ENCODE peak calls at places on chromosomes 3 and 15, in ten cellular contexts. D is NCI-H1092 treated with DMSO at 0.1 percent for 48 hours; T is NCI-H774; G is cardiac muscle cell; R is natural killer cell; F is stimulated activated naive CD8-positive, alpha-beta T cell treated with anti-CD3 and anti-CD28 coated beads, Interleukin-15, amount 100 ng/mL, for 72 hours; K is upper lobe of right lung; C is activated CD4-positive, alpha-beta T cell treated with anti-CD3 and anti-CD28 coated beads, Interleukin-2, amount 50 U/mL, for 24 hours; S is neuronal stem cell; V is nephron progenitor cell. Q is an unnamed sample.

GRCh38 chr3:71446734-71447133 is 136.8 kb downstream of the FOXP1 start:
- DNase-seq in D (no peak), T (no peak), G (no peak), R (no peak), F (no peak), K (no peak), C (no peak), S (no peak), V (no peak), Q (no peak)

GRCh38 chr3:67724434-67724833 is 70.0 kb upstream of the SUCLG2 start:
- DNase-seq in D (no peak), T (no peak), G (no peak), R (no peak), F (no peak), K (no peak), C (no peak), S (no peak), V (no peak), Q (no peak)

GRCh38 chr3:15783361-15783969 is 14.3 kb downstream of the ANKRD28 start:
- DNase-seq in D (no peak), T (no peak), G (peak), R (no peak), F (no peak), K (no peak), C (no peak), S (no peak), V (no peak), Q (no peak)

GRCh38 chr15:45343258-45343860 is 35.0 kb downstream of the GATM start:
- DNase-seq in D (no peak), T (no peak), G (no peak), R (no peak), F (no peak), K (no peak), C (no peak), S (no peak), V (no peak), Q (no peak)

GRCh38 chr3:72244396-72244795 is 459.4 kb upstream of the PROK2 start:
- DNase-seq in D (no peak), T (no peak), G (no peak), R (no peak), F (no peak), K (no peak), C (no peak), S (no peak), V (no peak), Q (no peak)

GRCh38 chr3:48465531-48466378 is 19.2 kb downstream of the ATRIP start:
- DNase-seq in D (peak), T (peak), G (peak), R (peak), F (peak), K (peak), C (peak), S (peak), V (peak), Q (peak)

GRCh38 chr3:124952456-124952855 is 17.9 kb upstream of the MUC13 start:
- DNase-seq in D (no peak), T (no peak), G (no peak), R (no peak), F (no peak), K (no peak), C (no peak), S (no peak), V (no peak), Q (no peak)

GRCh38 chr3:127426444-127427168 is 138.8 kb upstream of the PRR20G start:
- DNase-seq in D (peak), T (no peak), G (no peak), R (no peak), F (no peak), K (no peak), C (no peak), S (peak), V (no peak), Q (no peak)

GRCh38 chr15:90603893-90604292 is 74.2 kb downstream of the CRTC3 start:
- DNase-seq in D (no peak), T (no peak), G (peak), R (peak), F (peak), K (peak), C (no peak), S (no peak), V (no peak), Q (no peak)

GRCh38 chr15:55221090-55222011 is 24.6 kb upstream of the RSL24D1 start:
- DNase-seq in D (no peak), T (no peak), G (peak), R (peak), F (peak), K (no peak), C (no peak), S (no peak), V (no peak), Q (peak)

GRCh38 chr3:35383216-35383615 is 256.1 kb upstream of the ARPP21 start:
- DNase-seq in D (no peak), T (no peak), G (no peak), R (no peak), F (no peak), K (no peak), C (no peak), S (no peak), V (no peak), Q (no peak)